ENCODE peak calls at places on chromosomes 5 and 9, in four cellular contexts. One of them, this sample, is unnamed.

GRCh38 chr5:54229041-54229780 is 81.2 kb downstream of the ARL15 start:
- DNase-seq in GM12891: peak
- DNase-seq in HuH-7: peak
- DNase-seq in RPMI7951: peak
- DNase-seq in this sample: peak

GRCh38 chr5:16588434-16589214 is 28.2 kb downstream of the RETREG1 start:
- DNase-seq in HuH-7: peak
- DNase-seq in RPMI7951: no peak
- DNase-seq in GM12891: no peak
- DNase-seq in this sample: no peak

GRCh38 chr5:145014109-145014508 is 821.0 kb downstream of the PRELID2 start:
- DNase-seq in GM12891: no peak
- DNase-seq in RPMI7951: no peak
- DNase-seq in HuH-7: no peak
- DNase-seq in this sample: no peak

GRCh38 chr5:146047396-146047795 is 58.0 kb downstream of the PLAC8L1 start:
- DNase-seq in RPMI7951: peak
- DNase-seq in GM12891: no peak
- DNase-seq in HuH-7: no peak
- DNase-seq in this sample: no peak

GRCh38 chr5:178398856-178399722 is 166.5 kb upstream of the PHYKPL start:
- DNase-seq in RPMI7951: no peak
- DNase-seq in GM12891: no peak
- DNase-seq in HuH-7: no peak
- DNase-seq in this sample: no peak

GRCh38 chr9:76588320-76588719 is 129.3 kb downstream of the GCNT1 start:
- DNase-seq in HuH-7: no peak
- DNase-seq in RPMI7951: no peak
- DNase-seq in GM12891: no peak
- DNase-seq in this sample: no peak

GRCh38 chr5:38847549-38848341 is 1.9 kb downstream of the OSMR start:
- DNase-seq in HuH-7: peak
- DNase-seq in RPMI7951: no peak
- DNase-seq in GM12891: no peak
- DNase-seq in this sample: no peak

GRCh38 chr9:108618906-108619550 is 236.8 kb downstream of the ACTL7B start:
- DNase-seq in HuH-7: no peak
- DNase-seq in GM12891: no peak
- DNase-seq in RPMI7951: peak
- DNase-seq in this sample: no peak

GRCh38 chr5:158178535-158178934 is 319.6 kb upstream of the CLINT1 start:
- DNase-seq in RPMI7951: no peak
- DNase-seq in GM12891: no peak
- DNase-seq in HuH-7: no peak
- DNase-seq in this sample: no peak

GRCh38 chr5:60248900-60249299 is 355.4 kb upstream of the PDE4D start:
- DNase-seq in HuH-7: no peak
- DNase-seq in GM12891: peak
- DNase-seq in RPMI7951: peak
- DNase-seq in this sample: peak

GRCh38 chr9:92245005-92245797 is 48.3 kb downstream of the IARS1 start:
- DNase-seq in GM12891: no peak
- DNase-seq in HuH-7: no peak
- DNase-seq in RPMI7951: peak
- DNase-seq in this sample: no peak

GRCh38 chr5:371811-372555 is 50.5 kb downstream of the AHRR start:
- DNase-seq in GM12891: no peak
- DNase-seq in RPMI7951: no peak
- DNase-seq in HuH-7: no peak
- DNase-seq in this sample: no peak

GRCh38 chr5:172793577-172794488 is 22.8 kb upstream of the DUSP1 start:
- DNase-seq in HuH-7: no peak
- DNase-seq in GM12891: no peak
- DNase-seq in RPMI7951: peak
- DNase-seq in this sample: no peak

GRCh38 chr5:124747770-124748686 is 1.6 kb upstream of the ZNF608 start:
- DNase-seq in HuH-7: no peak
- DNase-seq in RPMI7951: peak
- DNase-seq in GM12891: no peak
- DNase-seq in this sample: no peak

GRCh38 chr5:76808142-76808691 is 10.6 kb upstream of the F2RL1 start:
- DNase-seq in GM12891: no peak
- DNase-seq in HuH-7: no peak
- DNase-seq in RPMI7951: no peak
- DNase-seq in this sample: no peak

GRCh38 chr9:124238546-124239140 is 19.1 kb upstream of the NEK6 start:
- DNase-seq in RPMI7951: no peak
- DNase-seq in GM12891: no peak
- DNase-seq in HuH-7: no peak
- DNase-seq in this sample: no peak

GRCh38 chr9:81266086-81266485 is 423.3 kb downstream of the TLE1 start:
- DNase-seq in RPMI7951: no peak
- DNase-seq in HuH-7: no peak
- DNase-seq in GM12891: no peak
- DNase-seq in this sample: no peak

This sample was measured in GM19239.